ENCODE peak calls at places on chromosomes 5 and 9, in seven cellular contexts. One of them, this sample, is unnamed.

GRCh38 chr9:34809504-34810186 is 99.7 kb upstream of the CCL21 start:
- DNase-seq in stomach: no peak
- DNase-seq in sigmoid colon: no peak
- DNase-seq in K562: peak
- DNase-seq in GM12878: no peak
- DNase-seq in SK-N-SH: peak
- DNase-seq in HepG2: no peak
- DNase-seq in this sample: no peak

GRCh38 chr9:31137151-31137849 is 1247.1 kb upstream of the ACO1 start:
- DNase-seq in stomach: peak
- DNase-seq in sigmoid colon: no peak
- DNase-seq in K562: no peak
- DNase-seq in GM12878: no peak
- DNase-seq in SK-N-SH: no peak
- DNase-seq in HepG2: peak
- DNase-seq in this sample: no peak

GRCh38 chr9:82091100-82091499 is 102.5 kb downstream of the SPATA31D1 start:
- DNase-seq in stomach: no peak
- DNase-seq in sigmoid colon: no peak
- DNase-seq in K562: no peak
- DNase-seq in GM12878: no peak
- DNase-seq in SK-N-SH: no peak
- DNase-seq in HepG2: no peak
- DNase-seq in this sample: no peak

GRCh38 chr9:131273791-131274673 is 2.3 kb downstream of the FAM78A start:
- DNase-seq in stomach: no peak
- DNase-seq in sigmoid colon: no peak
- DNase-seq in K562: peak
- DNase-seq in GM12878: no peak
- DNase-seq in SK-N-SH: no peak
- DNase-seq in HepG2: no peak
- DNase-seq in this sample: no peak

GRCh38 chr5:1445313-1445894 is at the start of gene SLC6A3:
- DNase-seq in stomach: peak
- DNase-seq in sigmoid colon: no peak
- DNase-seq in K562: peak
- DNase-seq in GM12878: no peak
- DNase-seq in SK-N-SH: peak
- DNase-seq in HepG2: no peak
- DNase-seq in this sample: peak

GRCh38 chr5:98827862-98828261 is 54.4 kb downstream of the RGMB start:
- DNase-seq in stomach: no peak
- DNase-seq in sigmoid colon: no peak
- DNase-seq in K562: no peak
- DNase-seq in GM12878: no peak
- DNase-seq in SK-N-SH: no peak
- DNase-seq in HepG2: no peak
- DNase-seq in this sample: no peak

GRCh38 chr5:117188207-117188606 is 613.6 kb upstream of the SEMA6A start:
- DNase-seq in stomach: no peak
- DNase-seq in sigmoid colon: no peak
- DNase-seq in K562: no peak
- DNase-seq in GM12878: no peak
- DNase-seq in SK-N-SH: no peak
- DNase-seq in HepG2: no peak
- DNase-seq in this sample: no peak

GRCh38 chr9:8857330-8858249 is 1058.0 kb upstream of the DMAC1 start:
- DNase-seq in stomach: peak
- DNase-seq in sigmoid colon: peak
- DNase-seq in K562: no peak
- DNase-seq in GM12878: no peak
- DNase-seq in SK-N-SH: peak
- DNase-seq in HepG2: no peak
- DNase-seq in this sample: peak

GRCh38 chr5:79856456-79857055 is 134.5 kb downstream of the MTX3 start:
- DNase-seq in stomach: no peak
- DNase-seq in sigmoid colon: no peak
- DNase-seq in K562: no peak
- DNase-seq in GM12878: no peak
- DNase-seq in SK-N-SH: no peak
- DNase-seq in HepG2: no peak
- DNase-seq in this sample: no peak

GRCh38 chr5:158203256-158203655 is 344.3 kb upstream of the CLINT1 start:
- DNase-seq in stomach: no peak
- DNase-seq in sigmoid colon: no peak
- DNase-seq in K562: no peak
- DNase-seq in GM12878: no peak
- DNase-seq in SK-N-SH: no peak
- DNase-seq in HepG2: no peak
- DNase-seq in this sample: no peak

GRCh38 chr9:90616806-90617205 is 25.8 kb downstream of the DIRAS2 start:
- DNase-seq in stomach: no peak
- DNase-seq in sigmoid colon: no peak
- DNase-seq in K562: no peak
- DNase-seq in GM12878: no peak
- DNase-seq in SK-N-SH: no peak
- DNase-seq in HepG2: no peak
- DNase-seq in this sample: no peak

GRCh38 chr9:126507318-126508109 is 106.2 kb upstream of the LMX1B start:
- DNase-seq in stomach: no peak
- DNase-seq in sigmoid colon: peak
- DNase-seq in K562: no peak
- DNase-seq in GM12878: no peak
- DNase-seq in SK-N-SH: no peak
- DNase-seq in HepG2: no peak
- DNase-seq in this sample: no peak

GRCh38 chr5:116418016-116418415 is 156.6 kb downstream of the SEMA6A start:
- DNase-seq in stomach: no peak
- DNase-seq in sigmoid colon: no peak
- DNase-seq in K562: no peak
- DNase-seq in GM12878: no peak
- DNase-seq in SK-N-SH: no peak
- DNase-seq in HepG2: no peak
- DNase-seq in this sample: no peak

GRCh38 chr5:92409131-92409530 is 1026.0 kb upstream of the ARRDC3 start:
- DNase-seq in stomach: no peak
- DNase-seq in sigmoid colon: no peak
- DNase-seq in K562: no peak
- DNase-seq in GM12878: no peak
- DNase-seq in SK-N-SH: no peak
- DNase-seq in HepG2: no peak
- DNase-seq in this sample: no peak

GRCh38 chr9:6498982-6499381 is 86.0 kb downstream of the UHRF2 start:
- DNase-seq in stomach: no peak
- DNase-seq in sigmoid colon: no peak
- DNase-seq in K562: no peak
- DNase-seq in GM12878: no peak
- DNase-seq in SK-N-SH: no peak
- DNase-seq in HepG2: no peak
- DNase-seq in this sample: no peak

GRCh38 chr5:177085985-177086917 is at the start of gene FGFR4:
- DNase-seq in stomach: peak
- DNase-seq in sigmoid colon: peak
- DNase-seq in K562: peak
- DNase-seq in GM12878: peak
- DNase-seq in SK-N-SH: peak
- DNase-seq in HepG2: peak
- DNase-seq in this sample: peak

GRCh38 chr9:85700330-85700729 is 41.4 kb downstream of the AGTPBP1 start:
- DNase-seq in stomach: no peak
- DNase-seq in sigmoid colon: no peak
- DNase-seq in K562: no peak
- DNase-seq in GM12878: no peak
- DNase-seq in SK-N-SH: no peak
- DNase-seq in HepG2: no peak
- DNase-seq in this sample: no peak

GRCh38 chr5:40405985-40406384 is 273.7 kb upstream of the PTGER4 start:
- DNase-seq in stomach: no peak
- DNase-seq in sigmoid colon: no peak
- DNase-seq in K562: no peak
- DNase-seq in GM12878: no peak
- DNase-seq in SK-N-SH: no peak
- DNase-seq in HepG2: no peak
- DNase-seq in this sample: no peak

GRCh38 chr9:5514608-5515260 is 4.4 kb downstream of the PDCD1LG2 start:
- DNase-seq in stomach: no peak
- DNase-seq in sigmoid colon: no peak
- DNase-seq in K562: no peak
- DNase-seq in GM12878: peak
- DNase-seq in SK-N-SH: no peak
- DNase-seq in HepG2: no peak
- DNase-seq in this sample: no peak

GRCh38 chr5:168226012-168226411 is 65.4 kb upstream of the WWC1 start:
- DNase-seq in stomach: no peak
- DNase-seq in sigmoid colon: no peak
- DNase-seq in K562: no peak
- DNase-seq in GM12878: no peak
- DNase-seq in SK-N-SH: no peak
- DNase-seq in HepG2: no peak
- DNase-seq in this sample: no peak

GRCh38 chr5:168227973-168228615 is 63.4 kb upstream of the WWC1 start:
- DNase-seq in stomach: no peak
- DNase-seq in sigmoid colon: no peak
- DNase-seq in K562: no peak
- DNase-seq in GM12878: peak
- DNase-seq in SK-N-SH: no peak
- DNase-seq in HepG2: no peak
- DNase-seq in this sample: no peak

GRCh38 chr5:168228668-168229067 is 62.8 kb upstream of the WWC1 start:
- DNase-seq in stomach: no peak
- DNase-seq in sigmoid colon: no peak
- DNase-seq in K562: no peak
- DNase-seq in GM12878: no peak
- DNase-seq in SK-N-SH: no peak
- DNase-seq in HepG2: no peak
- DNase-seq in this sample: no peak

GRCh38 chr5:168224110-168224509 is 67.3 kb upstream of the WWC1 start:
- DNase-seq in stomach: no peak
- DNase-seq in sigmoid colon: no peak
- DNase-seq in K562: no peak
- DNase-seq in GM12878: no peak
- DNase-seq in SK-N-SH: no peak
- DNase-seq in HepG2: no peak
- DNase-seq in this sample: no peak

DNA sequence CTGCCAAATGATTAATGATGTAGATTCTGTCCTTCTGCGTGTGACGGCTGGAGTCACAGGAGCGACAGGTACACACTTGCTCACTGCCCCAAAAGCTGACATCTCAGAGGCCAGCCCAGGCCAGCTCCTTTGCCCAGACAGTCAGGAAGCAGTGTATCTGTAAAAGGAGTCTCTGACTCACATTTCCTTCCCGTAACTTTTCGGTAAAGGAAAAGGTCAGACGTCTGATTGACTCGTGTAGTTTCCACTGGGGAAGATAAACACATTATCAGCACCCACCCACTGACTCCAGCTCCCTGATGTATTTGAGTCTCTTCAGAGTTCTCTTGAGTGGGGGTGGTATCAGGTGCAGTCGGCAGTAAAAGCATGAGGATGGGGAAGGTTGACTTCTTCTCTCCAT is 64.4 kb upstream of the WWC1 start:
- DNase-seq in stomach: no peak
- DNase-seq in sigmoid colon: no peak
- DNase-seq in K562: no peak
- DNase-seq in GM12878: no peak
- DNase-seq in SK-N-SH: no peak
- DNase-seq in HepG2: no peak
- DNase-seq in this sample: no peak
- TF ChIP-seq EP300 in stomach: no peak
- TF ChIP-seq EP300 in sigmoid colon: no peak
- TF ChIP-seq EP300 in K562: no peak
- TF ChIP-seq EP300 in GM12878: no peak
- TF ChIP-seq EP300 in SK-N-SH: no peak
- TF ChIP-seq EP300 in HepG2: no peak
- TF ChIP-seq EP300 in this sample: no peak

GRCh38 chr9:116096853-116097252 is 56.7 kb upstream of the PAPPA start:
- DNase-seq in stomach: no peak
- DNase-seq in sigmoid colon: no peak
- DNase-seq in K562: no peak
- DNase-seq in GM12878: no peak
- DNase-seq in SK-N-SH: no peak
- DNase-seq in HepG2: no peak
- DNase-seq in this sample: no peak
- TF ChIP-seq CTCF in stomach: no peak
- TF ChIP-seq CTCF in sigmoid colon: no peak
- TF ChIP-seq CTCF in K562: no peak
- TF ChIP-seq CTCF in GM12878: no peak
- TF ChIP-seq CTCF in SK-N-SH: no peak
- TF ChIP-seq CTCF in HepG2: no peak
- TF ChIP-seq CTCF in this sample: no peak

GRCh38 chr9:37989632-37990155 is 79.3 kb downstream of the SHB start:
- DNase-seq in stomach: no peak
- DNase-seq in sigmoid colon: no peak
- DNase-seq in K562: no peak
- DNase-seq in GM12878: no peak
- DNase-seq in SK-N-SH: no peak
- DNase-seq in HepG2: no peak
- DNase-seq in this sample: no peak
- TF ChIP-seq POLR2AphosphoS5 in stomach: no peak
- TF ChIP-seq POLR2AphosphoS5 in sigmoid colon: no peak
- TF ChIP-seq POLR2AphosphoS5 in K562: no peak
- TF ChIP-seq POLR2AphosphoS5 in GM12878: no peak
- TF ChIP-seq POLR2AphosphoS5 in SK-N-SH: no peak
- TF ChIP-seq POLR2AphosphoS5 in HepG2: no peak
- TF ChIP-seq POLR2AphosphoS5 in this sample: no peak

GRCh38 chr5:59328801-59329296 is 564.7 kb downstream of the PDE4D start:
- DNase-seq in stomach: no peak
- DNase-seq in sigmoid colon: no peak
- DNase-seq in K562: no peak
- DNase-seq in GM12878: no peak
- DNase-seq in SK-N-SH: no peak
- DNase-seq in HepG2: no peak
- DNase-seq in this sample: no peak

GRCh38 chr5:59326551-59326950 is 567.0 kb downstream of the PDE4D start:
- DNase-seq in stomach: no peak
- DNase-seq in sigmoid colon: no peak
- DNase-seq in K562: no peak
- DNase-seq in GM12878: no peak
- DNase-seq in SK-N-SH: no peak
- DNase-seq in HepG2: no peak
- DNase-seq in this sample: no peak

GRCh38 chr5:59332236-59332973 is 561.1 kb downstream of the PDE4D start:
- DNase-seq in stomach: no peak
- DNase-seq in sigmoid colon: no peak
- DNase-seq in K562: no peak
- DNase-seq in GM12878: no peak
- DNase-seq in SK-N-SH: no peak
- DNase-seq in HepG2: no peak
- DNase-seq in this sample: no peak

GRCh38 chr5:59335544-59335943 is 558.0 kb downstream of the PDE4D start:
- DNase-seq in stomach: no peak
- DNase-seq in sigmoid colon: no peak
- DNase-seq in K562: no peak
- DNase-seq in GM12878: no peak
- DNase-seq in SK-N-SH: no peak
- DNase-seq in HepG2: no peak
- DNase-seq in this sample: no peak

DNA sequence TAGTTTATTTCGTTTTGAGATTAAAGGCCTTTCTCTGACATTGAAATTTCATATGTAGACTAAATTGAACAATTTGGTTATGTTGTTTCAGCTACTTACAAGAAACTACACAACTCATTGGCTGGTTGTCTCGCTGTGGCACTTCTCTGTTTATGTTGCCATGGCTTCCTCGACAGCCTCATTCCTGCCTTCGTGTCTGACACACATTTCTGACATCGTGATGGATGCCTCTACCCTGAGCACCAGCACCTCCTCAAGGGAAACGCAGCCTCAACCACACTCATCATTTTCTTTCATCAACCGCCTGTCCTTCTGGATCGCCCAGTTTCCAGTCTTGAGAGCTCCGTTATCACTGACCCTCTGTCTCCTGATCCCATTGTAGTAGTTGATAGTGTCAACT is 562.8 kb downstream of the PDE4D start:
- DNase-seq in stomach: no peak
- DNase-seq in sigmoid colon: no peak
- DNase-seq in K562: no peak
- DNase-seq in GM12878: no peak
- DNase-seq in SK-N-SH: no peak
- DNase-seq in HepG2: no peak
- DNase-seq in this sample: no peak
- TF ChIP-seq EP300 in stomach: no peak
- TF ChIP-seq EP300 in sigmoid colon: no peak
- TF ChIP-seq EP300 in K562: no peak
- TF ChIP-seq EP300 in GM12878: no peak
- TF ChIP-seq EP300 in SK-N-SH: no peak
- TF ChIP-seq EP300 in HepG2: no peak
- TF ChIP-seq EP300 in this sample: no peak

This sample was measured in transverse colon.